ENCODE peak calls at places on chromosomes 6 and 20, in seven cellular contexts. V, E, P, M, K, Q and H are unnamed samples.

GRCh38 chr6:24274441-24275083 is 83.3 kb downstream of the DCDC2 start:
- DNase-seq in Q (no peak), V (no peak), E (no peak), P (no peak), K (no peak), M (no peak), H (no peak)

GRCh38 chr6:139881251-139881650 is 506.8 kb upstream of the CITED2 start:
- DNase-seq in V (no peak), Q (no peak), E (no peak), M (no peak), P (no peak), K (no peak), H (no peak)

GRCh38 chr6:84651583-84651982 is 112.8 kb downstream of the TBX18 start:
- DNase-seq in E (no peak), V (no peak), Q (no peak), M (no peak), P (no peak), K (no peak), H (no peak)

GRCh38 chr6:149127212-149127611 is 190.3 kb upstream of the TAB2 start:
- DNase-seq in K (no peak), P (no peak), Q (no peak), E (no peak), M (no peak), V (no peak), H (no peak)

GRCh38 chr6:27176096-27176495 is 71.4 kb upstream of the PRSS16 start:
- DNase-seq in V (no peak), M (no peak), K (no peak), P (no peak), Q (no peak), E (no peak), H (no peak)

GRCh38 chr20:38450412-38450975 is 15.4 kb upstream of the SNHG17 start:
- DNase-seq in V (no peak), K (no peak), M (no peak), Q (no peak), E (no peak), P (no peak), H (no peak)

GRCh38 chr6:139230421-139230840 is 61.4 kb downstream of the TXLNB start:
- DNase-seq in V (no peak), E (no peak), Q (no peak), K (peak; percentile 15), P (no peak), M (no peak), H (no peak)

GRCh38 chr6:18632670-18633410 is 245.7 kb downstream of the RNF144B start:
- DNase-seq in Q (no peak), K (no peak), V (no peak), P (no peak), E (no peak), M (no peak), H (no peak)

GRCh38 chr6:35811699-35811995 is 6.5 kb downstream of the LHFPL5 start:
- DNase-seq in P (no peak), M (no peak), V (no peak), E (no peak), K (no peak), Q (no peak), H (no peak)
- TF ChIP-seq POLR2A in P (no peak), M (no peak), V (no peak), E (no peak), K (no peak), Q (no peak), H (no peak)

DNA sequence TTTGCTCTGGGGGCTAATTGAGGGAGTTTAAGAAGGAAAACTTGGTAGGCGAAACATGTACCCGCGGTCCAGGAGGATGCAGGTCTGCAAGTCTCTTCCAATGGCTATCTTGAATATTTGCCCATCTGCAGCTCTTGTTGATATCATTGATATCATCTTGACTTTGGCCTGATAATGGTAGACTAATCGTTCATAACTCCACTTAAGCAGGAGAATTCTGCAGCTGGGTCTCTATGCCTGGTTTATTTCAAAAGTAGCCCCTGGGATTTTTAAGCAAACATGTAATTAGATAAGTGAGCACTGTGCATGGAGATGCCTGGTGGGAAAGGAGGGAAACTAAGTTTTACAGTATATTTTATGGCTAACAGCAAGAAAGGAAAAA is 52.7 kb downstream of the ADGB start:
- DNase-seq in Q (no peak), M (no peak), P (no peak), K (no peak), E (no peak), V (no peak), H (no peak)
- TF ChIP-seq POLR2AphosphoS5 in Q (no peak), M (no peak), P (no peak), K (no peak), E (no peak), V (no peak), H (no peak)

DNA sequence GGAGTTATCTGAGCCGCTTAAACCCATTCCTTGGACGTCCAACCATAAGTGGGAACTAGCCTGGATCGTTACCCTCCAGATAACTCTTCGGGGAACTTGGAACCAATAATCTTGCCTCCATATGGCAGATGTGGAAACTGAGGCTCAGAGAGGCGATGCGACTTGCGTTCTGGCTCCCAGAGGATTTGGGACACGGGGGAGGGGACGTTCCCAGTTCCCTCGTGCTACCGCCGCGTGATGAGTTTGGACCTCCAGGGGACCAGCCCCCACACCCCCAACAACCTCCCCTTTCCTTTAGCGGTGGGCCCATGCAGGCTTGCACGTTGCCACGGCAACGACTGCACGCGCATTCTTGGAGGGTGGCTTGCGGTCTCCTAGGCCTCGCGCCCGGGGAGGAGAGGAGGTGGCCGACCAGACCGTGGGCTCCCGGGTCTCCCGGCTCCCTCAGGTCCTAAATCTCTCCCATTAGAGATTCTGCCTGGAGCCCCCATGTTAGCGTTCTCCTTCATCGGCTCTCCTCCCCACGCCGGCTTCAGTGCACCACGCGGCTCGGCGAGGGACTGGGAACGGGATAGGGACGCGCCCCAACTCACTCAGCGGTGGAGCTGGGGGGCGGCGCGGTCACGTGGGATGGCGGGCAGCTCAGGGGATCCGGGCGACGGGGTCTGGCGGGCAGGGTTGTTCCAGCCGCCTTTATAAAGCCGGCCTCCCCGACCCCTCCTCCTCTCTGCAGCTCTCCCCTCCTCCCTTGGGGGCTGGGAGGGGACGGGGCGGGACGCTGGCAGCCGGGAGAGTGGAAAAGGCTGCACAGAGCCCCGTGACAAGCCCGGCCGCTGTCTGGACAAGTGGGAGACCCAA is at the start of gene PLTP:
- DNase-seq in Q (peak; percentile 47), V (no peak), M (peak; percentile 88), K (peak; percentile 29), P (no peak), E (peak; percentile 58), H (no peak)
- TF ChIP-seq POLR2A in Q (peak; percentile 15), V (peak; percentile 22), M (peak; percentile 53), K (peak; percentile 50), P (no peak), E (no peak), H (no peak)

GRCh38 chr6:56671651-56672461 is 29.2 kb upstream of the DST start:
- DNase-seq in Q (no peak), K (no peak), P (no peak), V (no peak), M (no peak), E (no peak), H (no peak)

GRCh38 chr6:56682580-56682979 is 39.9 kb upstream of the DST start:
- DNase-seq in P (no peak), M (no peak), Q (no peak), E (no peak), V (no peak), K (no peak), H (no peak)

DNA sequence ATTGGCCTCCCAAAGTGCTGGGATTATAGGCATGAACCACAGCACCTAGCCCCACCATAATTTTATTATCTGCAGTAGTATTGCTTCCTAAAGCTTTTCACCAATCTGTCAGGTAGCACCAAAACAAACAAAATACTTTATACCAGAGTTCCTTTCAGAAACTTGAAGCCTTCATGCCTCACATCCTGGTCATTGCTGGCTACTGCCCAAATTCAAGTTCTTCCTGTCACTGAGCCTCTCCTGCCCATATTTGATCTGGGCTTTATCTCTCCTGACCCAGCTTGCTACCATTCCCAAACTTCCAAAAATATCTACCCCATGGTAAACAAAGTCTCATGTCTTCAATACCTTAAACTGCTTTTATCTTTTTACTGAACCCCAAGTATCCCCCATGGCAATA is 34.9 kb upstream of the DST start:
- DNase-seq in E (no peak), V (no peak), M (no peak), Q (no peak), K (no peak), P (no peak), H (no peak)
- TF ChIP-seq POLR2AphosphoS5 in E (no peak), V (no peak), M (no peak), Q (no peak), K (no peak), P (no peak), H (no peak)

GRCh38 chr6:167547751-167548150 is 222.9 kb downstream of the TTLL2 start:
- DNase-seq in Q (no peak), P (no peak), K (no peak), M (no peak), E (no peak), V (no peak), H (no peak)

GRCh38 chr6:167549187-167549586 is 224.3 kb downstream of the TTLL2 start:
- DNase-seq in V (no peak), E (no peak), M (no peak), Q (no peak), P (no peak), K (no peak), H (no peak)

GRCh38 chr6:167547328-167547692 is 222.4 kb downstream of the TTLL2 start:
- DNase-seq in E (no peak), K (no peak), V (no peak), Q (no peak), M (no peak), P (no peak), H (no peak)

GRCh38 chr6:167548451-167548850 is 223.6 kb downstream of the TTLL2 start:
- DNase-seq in E (no peak), K (no peak), P (no peak), Q (no peak), M (peak; percentile 58), V (no peak), H (no peak)

GRCh38 chr6:167546611-167547327 is 221.9 kb downstream of the TTLL2 start:
- DNase-seq in E (no peak), V (no peak), P (no peak), M (no peak), K (no peak), Q (no peak), H (no peak)
- TF ChIP-seq POLR2A in E (no peak), V (no peak), P (no peak), M (no peak), K (no peak), Q (no peak), H (no peak)